ENCODE peak calls at places on chromosomes 16 and 17, in seven cellular contexts. R is NCI-H1092; H is hepatic stellate cell; G is GM10248; V is EL; B is iris pigment epithelial cell; T is activated T-helper 2 cell treated with anti-CD3 and anti-CD28 coated beads, Interferon-gamma antibody, Interleukin-2, Interleukin-4, amounts not matched to agents 10 μg/mL and 5 μg/mL and 100 μg/mL, durations not matched to agents 14 hours and 24 hours and 36 hours. F is an unnamed sample.

GRCh38 chr17:55238931-55239297 is 25.8 kb upstream of the HLF start:
- DNase-seq in R (peak), H (no peak), G (no peak), V (no peak), B (peak), T (no peak), F (no peak)

GRCh38 chr16:361872-362701 is 8.3 kb downstream of the MRPL28 start:
- DNase-seq in R (peak), H (peak), G (peak), V (peak), B (peak), T (peak), F (peak)

GRCh38 chr17:45739786-45740185 is 44.3 kb upstream of the CRHR1 start:
- DNase-seq in R (no peak), H (no peak), G (no peak), V (no peak), B (no peak), T (no peak), F (no peak)

GRCh38 chr16:28923652-28924398 is 1.2 kb downstream of the RABEP2 start:
- DNase-seq in R (no peak), H (no peak), G (peak), V (no peak), B (no peak), T (no peak), F (no peak)

GRCh38 chr16:74052006-74052405 is 244.6 kb upstream of the PSMD7 start:
- DNase-seq in R (no peak), H (no peak), G (no peak), V (no peak), B (peak), T (no peak), F (no peak)

GRCh38 chr17:32192379-32192778 is 50.1 kb downstream of the RHOT1 start:
- DNase-seq in R (no peak), H (peak), G (no peak), V (peak), B (peak), T (no peak), F (no peak)

GRCh38 chr17:17781591-17782424 is 55.0 kb downstream of the SREBF1 start:
- DNase-seq in R (peak), H (peak), G (peak), V (peak), B (peak), T (no peak), F (no peak)

GRCh38 chr16:64478258-64478906 is 643.5 kb downstream of the CDH11 start:
- DNase-seq in R (no peak), H (peak), G (no peak), V (peak), B (peak), T (no peak), F (no peak)

GRCh38 chr17:77681820-77682219 is 276.7 kb upstream of the TNRC6C start:
- DNase-seq in R (peak), H (no peak), G (no peak), V (no peak), B (peak), T (no peak), F (no peak)

GRCh38 chr17:4858068-4858879 is 25.1 kb downstream of the MINK1 start:
- DNase-seq in R (no peak), H (no peak), G (no peak), V (no peak), B (no peak), T (no peak), F (no peak)

GRCh38 chr17:80992077-80992947 is 671 bp downstream of the CHMP6 start:
- DNase-seq in R (no peak), H (no peak), G (peak), V (no peak), B (no peak), T (no peak), F (no peak)